ENCODE peak calls at places on chromosome 15, in eight cellular contexts. I is T1000, V is BJ, C is heart left ventricle, Y is fibroblast of mammary gland, K is RKO, F is mucosa of gallbladder, A is NCI-H774. T is an unnamed sample.

GRCh38 chr15:35290301-35290721 is 205.2 kb upstream of the NANOGP8 start:
- DNase-seq in F (no peak), I (no peak), A (no peak), K (no peak), Y (no peak), C (no peak), V (no peak), T (peak; percentile 51)

GRCh38 chr15:35394416-35394815 is 151.5 kb downstream of the DPH6 start:
- DNase-seq in V (no peak), Y (peak; percentile 14), C (no peak), K (no peak), F (no peak), A (no peak), I (no peak), T (no peak)

GRCh38 chr15:39957481-39957880 is 23.6 kb downstream of the EIF2AK4 start:
- DNase-seq in F (no peak), Y (no peak), C (no peak), A (no peak), V (no peak), I (no peak), K (no peak), T (no peak)

GRCh38 chr15:91104111-91104510 is 4.1 kb downstream of the SV2B start:
- DNase-seq in K (no peak), A (no peak), C (no peak), V (no peak), I (no peak), Y (no peak), F (no peak), T (no peak)

GRCh38 chr15:75023194-75024101 is at the start of gene PPCDC:
- DNase-seq in Y (peak; percentile 94), C (peak; percentile 98), A (peak; percentile 94), K (peak; percentile 96), V (peak; percentile 51), I (peak; percentile 90), F (peak; percentile 98), T (peak; percentile 95)

GRCh38 chr15:77461486-77461885 is 40.8 kb downstream of the HMG20A start:
- DNase-seq in Y (peak; percentile 61), V (peak; percentile 71), I (no peak), K (no peak), C (no peak), F (no peak), A (no peak), T (no peak)

GRCh38 chr15:99983171-99983891 is 250.1 kb upstream of the LYSMD4 start:
- DNase-seq in V (no peak), Y (no peak), K (no peak), A (no peak), I (no peak), C (no peak), F (no peak), T (no peak)

GRCh38 chr15:29925227-29926082 is 103.2 kb upstream of the TJP1 start:
- DNase-seq in Y (peak; percentile 79), V (no peak), F (peak; percentile 23), C (peak; percentile 85), A (no peak), K (peak; percentile 54), I (no peak), T (peak; percentile 48)

GRCh38 chr15:59632714-59633113 is 21.1 kb downstream of the GCNT3 start:
- DNase-seq in Y (peak; percentile 5), C (no peak), V (no peak), F (no peak), K (peak; percentile 38), I (no peak), A (no peak), T (peak; percentile 15)

GRCh38 chr15:40270246-40270995 is 12.4 kb downstream of the ANKRD63 start:
- DNase-seq in C (no peak), I (no peak), Y (peak; percentile 27), F (no peak), K (no peak), A (no peak), V (no peak), T (no peak)